ENCODE peak calls at places on chromosome 18, in four cellular contexts. G is fibroblast of the aortic adventitia; K is CD4-positive, alpha-beta T cell; F is endothelial cell. C is an unnamed sample.

GRCh38 chr18:48676756-48677368 is 138.0 kb downstream of the CTIF start:
- DNase-seq in G (peak; percentile 60), K (peak; percentile 67), F (peak; percentile 87), C (peak; percentile 51)

GRCh38 chr18:33495278-33495677 is 54.8 kb upstream of the CCDC178 start:
- DNase-seq in G (peak; percentile 16), K (no peak), F (peak; percentile 50), C (no peak)

GRCh38 chr18:75811156-75811555 is 383.7 kb upstream of the SMIM21 start:
- DNase-seq in G (no peak), K (no peak), F (no peak), C (no peak)

GRCh38 chr18:67733094-67733493 is 216.6 kb upstream of the DSEL start:
- DNase-seq in G (peak; percentile 62), K (no peak), F (no peak), C (no peak)

GRCh38 chr18:55781481-55781957 is 193.5 kb upstream of the TCF4 start:
- DNase-seq in G (peak; percentile 77), K (no peak), F (peak; percentile 63), C (no peak)

GRCh38 chr18:80022613-80023012 is 11.6 kb upstream of the RBFA start:
- DNase-seq in G (peak; percentile 43), K (no peak), F (no peak), C (no peak)

GRCh38 chr18:34322365-34323289 is 97.9 kb upstream of the NOL4 start:
- DNase-seq in G (peak; percentile 52), K (no peak), F (peak; percentile 70), C (no peak)

GRCh38 chr18:48295586-48296311 is 113.4 kb downstream of the ZBTB7C start:
- DNase-seq in G (peak; percentile 9), K (no peak), F (peak; percentile 33), C (no peak)

GRCh38 chr18:6482198-6482977 is 67.7 kb upstream of the L3MBTL4 start:
- DNase-seq in G (peak; percentile 27), K (no peak), F (peak; percentile 74), C (peak; percentile 25)
- TF ChIP-seq CTCF in G (peak; percentile 26), K (no peak), F (no peak), C (peak; percentile 69)

DNA sequence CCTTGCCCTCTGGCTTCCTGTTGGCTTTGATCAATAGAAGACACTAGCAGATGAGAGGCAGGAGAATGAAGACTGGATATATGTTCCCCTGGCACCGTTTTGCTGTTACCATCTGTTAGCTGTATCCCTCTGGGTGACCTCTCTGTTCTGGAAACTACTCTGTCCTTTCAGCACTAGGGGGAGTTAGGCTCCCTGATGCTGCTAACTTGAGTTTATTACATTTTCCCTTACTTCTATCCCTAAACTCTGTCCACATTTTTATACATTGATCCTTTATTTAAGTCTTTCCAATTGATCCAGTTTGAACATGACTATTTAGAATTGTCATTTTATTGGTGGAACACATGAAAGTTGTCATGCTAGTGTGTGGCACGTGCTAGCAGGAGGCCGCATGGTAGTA is 1014.3 kb upstream of the CDH2 start:
- DNase-seq in G (peak; percentile 54), K (no peak), F (no peak), C (no peak)
- TF ChIP-seq CTCF in G (peak; percentile 66), K (no peak), F (no peak), C (no peak)

DNA sequence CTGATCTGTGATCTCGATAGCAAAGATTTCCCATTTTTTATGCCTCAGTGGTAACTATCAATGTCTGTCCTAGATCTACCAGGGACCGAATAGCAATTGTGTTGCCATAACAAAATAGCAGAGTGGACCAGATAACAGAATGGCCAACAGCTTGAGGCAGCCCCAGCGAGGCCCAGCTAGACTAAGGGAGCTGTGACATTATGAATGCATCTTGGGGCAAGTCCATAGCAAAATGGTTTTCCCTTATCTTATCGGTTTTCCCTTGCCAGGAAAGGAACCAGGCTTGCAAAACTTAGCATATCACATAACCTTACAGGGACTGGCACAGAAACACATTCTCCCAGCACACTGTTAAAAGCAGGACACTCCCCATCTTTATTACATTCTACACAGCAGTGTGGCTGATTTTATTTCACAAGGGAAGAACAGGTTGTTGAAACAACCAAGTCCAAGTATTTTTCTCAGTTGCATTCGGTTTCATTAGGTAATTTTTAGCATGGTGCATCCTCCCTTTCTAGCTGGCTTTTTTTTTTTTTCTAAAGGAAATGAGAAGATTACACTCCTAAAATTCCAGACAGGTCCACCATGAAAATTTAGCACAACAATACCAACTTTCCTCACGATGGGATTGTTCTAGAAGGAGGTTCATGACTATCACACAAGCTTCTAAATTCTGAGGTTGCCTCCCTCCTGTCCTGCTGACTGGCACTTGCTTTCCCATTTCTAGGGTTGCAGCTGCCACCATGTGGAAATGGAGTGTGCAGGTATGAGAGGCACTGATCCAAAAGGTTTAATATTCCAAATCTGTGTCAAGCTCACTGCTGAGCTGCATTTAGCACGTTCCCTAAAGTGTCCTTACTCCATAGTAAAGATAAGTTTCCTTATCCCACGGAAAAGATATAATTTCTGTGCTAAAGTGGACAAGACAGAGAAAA is 97.0 kb upstream of the SLC35G4 start:
- DNase-seq in G (peak; percentile 51), K (no peak), F (peak; percentile 17), C (no peak)
- TF ChIP-seq CTCF in G (no peak), K (no peak), F (no peak), C (no peak)

GRCh38 chr18:41922171-41922570 is 32.9 kb upstream of the PIK3C3 start:
- DNase-seq in G (no peak), K (no peak), F (no peak), C (no peak)
- TF ChIP-seq CTCF in G (no peak), K (no peak), F (no peak), C (no peak)

DNA sequence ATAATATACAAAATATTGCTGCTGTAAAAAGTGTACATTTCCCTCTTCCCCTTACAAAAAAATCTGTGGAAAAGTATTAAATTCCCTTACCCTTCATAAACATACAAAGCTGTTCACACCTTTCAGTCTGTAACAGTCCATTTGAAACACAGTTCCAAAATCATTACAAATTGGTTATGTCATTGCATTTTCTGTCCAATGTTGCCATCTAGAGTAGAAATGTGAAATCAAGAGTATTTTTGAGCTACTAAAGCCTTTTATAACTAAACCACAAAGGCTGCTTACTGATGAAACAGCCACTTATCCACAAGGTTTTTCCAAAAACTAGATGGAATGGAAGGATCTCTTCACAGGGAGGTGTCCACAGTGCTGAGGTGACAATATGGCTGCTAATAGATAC is 72.5 kb downstream of the SS18 start:
- DNase-seq in G (no peak), K (no peak), F (no peak), C (no peak)
- TF ChIP-seq CTCF in G (no peak), K (no peak), F (no peak), C (no peak)

DNA sequence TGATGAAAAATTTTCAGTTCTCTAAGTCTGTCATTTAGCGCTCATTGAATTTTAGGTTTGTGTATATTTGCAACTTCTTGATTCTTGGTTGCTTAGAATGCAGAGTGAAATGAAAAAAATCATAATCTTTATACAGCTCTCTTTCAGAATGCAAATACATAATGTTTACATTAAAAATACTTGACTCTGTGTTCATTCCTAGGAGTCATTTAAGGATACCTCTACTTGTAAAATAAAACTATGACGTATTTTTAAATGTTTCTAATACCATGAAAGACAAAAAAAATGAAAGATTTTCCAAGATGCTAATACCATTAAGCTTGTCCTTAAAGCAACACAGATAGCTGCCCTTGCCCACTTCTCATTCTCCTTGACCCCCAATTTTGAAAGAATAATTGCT is 259.0 kb downstream of the L3MBTL4 start:
- DNase-seq in G (no peak), K (no peak), F (no peak), C (no peak)
- TF ChIP-seq CTCF in G (no peak), K (no peak), F (no peak), C (no peak)

GRCh38 chr18:59783138-59783537 is 85.9 kb upstream of the CCBE1 start:
- DNase-seq in G (peak; percentile 83), K (no peak), F (peak; percentile 23), C (no peak)
- TF ChIP-seq CTCF in G (peak; percentile 74), K (no peak), F (peak; percentile 39), C (no peak)

GRCh38 chr18:74244554-74244953 is 47.2 kb downstream of the CYB5A start:
- DNase-seq in G (no peak), K (no peak), F (no peak), C (no peak)

GRCh38 chr18:74243127-74243526 is 48.6 kb downstream of the CYB5A start:
- DNase-seq in G (no peak), K (no peak), F (no peak), C (no peak)

GRCh38 chr18:74241970-74242369 is 49.8 kb downstream of the CYB5A start:
- DNase-seq in G (no peak), K (no peak), F (no peak), C (no peak)

GRCh38 chr18:74241426-74241825 is 50.3 kb downstream of the CYB5A start:
- DNase-seq in G (no peak), K (no peak), F (no peak), C (no peak)

GRCh38 chr18:74242451-74243096 is 49.2 kb downstream of the CYB5A start:
- DNase-seq in G (peak; percentile 20), K (no peak), F (no peak), C (no peak)
- TF ChIP-seq CTCF in G (no peak), K (no peak), F (no peak), C (no peak)